ENCODE peak calls at places on chromosomes 12 and 14, in seven cellular contexts. O, B, M, Q, G, U and H are unnamed samples.

GRCh38 chr12:7512528-7512927 is 9.0 kb upstream of the CD163 start:
- DNase-seq in Q (peak), O (peak), G (peak), U (no peak), B (no peak), M (peak), H (no peak)

GRCh38 chr12:54447917-54448316 is 25.5 kb downstream of the GTSF1 start:
- DNase-seq in U (no peak), Q (no peak), B (no peak), G (no peak), O (no peak), M (no peak), H (no peak)

GRCh38 chr12:113136128-113136989 is 798 bp upstream of the RASAL1 start:
- DNase-seq in Q (peak), M (peak), B (peak), U (no peak), G (peak), O (no peak), H (peak)

GRCh38 chr12:104738841-104739642 is 219.0 kb downstream of the SLC41A2 start:
- DNase-seq in O (no peak), M (no peak), G (no peak), U (no peak), Q (no peak), B (no peak), H (no peak)

GRCh38 chr14:23364604-23365352 is at the start of gene EFS:
- DNase-seq in O (no peak), G (no peak), M (no peak), B (no peak), Q (no peak), U (no peak), H (peak)

GRCh38 chr12:101697930-101698781 is 716 bp downstream of the CHPT1 start:
- DNase-seq in O (no peak), Q (peak), B (peak), G (peak), M (peak), U (peak), H (no peak)

GRCh38 chr12:69686731-69687130 is 12.4 kb downstream of the BEST3 start:
- DNase-seq in M (no peak), B (no peak), O (no peak), Q (no peak), U (no peak), G (no peak), H (no peak)

GRCh38 chr14:93056166-93056839 is 59.4 kb downstream of the ITPK1 start:
- DNase-seq in M (peak), B (no peak), U (no peak), G (no peak), Q (no peak), O (no peak), H (no peak)

GRCh38 chr12:104877107-104877705 is 80.9 kb downstream of the SLC41A2 start:
- DNase-seq in Q (no peak), G (peak), B (no peak), U (peak), O (no peak), M (peak), H (peak)

GRCh38 chr12:14873440-14874185 is 12.0 kb downstream of the MGP start:
- DNase-seq in U (no peak), M (no peak), O (no peak), Q (no peak), G (peak), B (no peak), H (no peak)

GRCh38 chr12:119181944-119182343 is 3.2 kb downstream of the HSPB8 start:
- DNase-seq in U (no peak), O (no peak), Q (no peak), G (no peak), M (no peak), B (no peak), H (no peak)

GRCh38 chr14:61547186-61548121 is 147.9 kb upstream of the HIF1A start:
- DNase-seq in M (peak), G (no peak), U (no peak), B (no peak), Q (no peak), O (no peak), H (no peak)

GRCh38 chr12:132840536-132840935 is 11.9 kb upstream of the GOLGA3 start:
- DNase-seq in O (no peak), U (no peak), B (no peak), G (no peak), M (no peak), Q (peak), H (no peak)

GRCh38 chr14:92207012-92207927 is 85.5 kb downstream of the CPSF2 start:
- DNase-seq in Q (peak), B (no peak), G (no peak), M (no peak), U (no peak), O (no peak), H (no peak)

GRCh38 chr12:66819587-66819986 is 140.7 kb upstream of the GRIP1 start:
- DNase-seq in G (no peak), M (no peak), Q (no peak), U (no peak), B (no peak), O (no peak), H (no peak)

GRCh38 chr12:67940780-67941243 is 48.4 kb upstream of the IFNG-AS1 start:
- DNase-seq in M (peak), G (no peak), U (no peak), O (peak), Q (peak), B (no peak), H (no peak)

GRCh38 chr14:72666610-72667009 is 227.3 kb downstream of the DPF3 start:
- DNase-seq in M (peak), B (no peak), G (no peak), U (peak), O (peak), Q (no peak), H (no peak)